ENCODE peak calls at places on chromosomes 5 and 9, in nine cellular contexts. One of them, this sample, is unnamed.

GRCh38 chr9:73009649-73010288 is 56.9 kb upstream of the ALDH1A1 start:
- DNase-seq in GOT3: no peak
- DNase-seq in NCI-H2171 treated with DMSO at 0.1 percent for 48 hours: peak; percentile 1
- DNase-seq in T-helper 17 cell: no peak
- DNase-seq in HuH-7.5: no peak
- DNase-seq in cardiac muscle cell: no peak
- DNase-seq in A172: no peak
- DNase-seq in Jurkat, Clone E6-1: peak; percentile 71
- DNase-seq in iPS DF 19.7: peak; percentile 9
- DNase-seq in this sample: no peak

GRCh38 chr9:118522093-118523028 is 818.2 kb downstream of the TLR4 start:
- DNase-seq in GOT3: no peak
- DNase-seq in NCI-H2171 treated with DMSO at 0.1 percent for 48 hours: peak; percentile 27
- DNase-seq in T-helper 17 cell: no peak
- DNase-seq in HuH-7.5: no peak
- DNase-seq in cardiac muscle cell: peak; percentile 37
- DNase-seq in A172: peak; percentile 81
- DNase-seq in Jurkat, Clone E6-1: peak; percentile 63
- DNase-seq in iPS DF 19.7: peak; percentile 78
- DNase-seq in this sample: no peak

GRCh38 chr5:142420521-142420920 is 95.7 kb upstream of the SPRY4 start:
- DNase-seq in GOT3: no peak
- DNase-seq in NCI-H2171 treated with DMSO at 0.1 percent for 48 hours: peak; percentile 90
- DNase-seq in T-helper 17 cell: no peak
- DNase-seq in HuH-7.5: no peak
- DNase-seq in cardiac muscle cell: no peak
- DNase-seq in A172: no peak
- DNase-seq in Jurkat, Clone E6-1: peak; percentile 86
- DNase-seq in iPS DF 19.7: no peak
- DNase-seq in this sample: no peak

GRCh38 chr9:343773-344172 is 129.1 kb downstream of the DOCK8 start:
- DNase-seq in GOT3: no peak
- DNase-seq in NCI-H2171 treated with DMSO at 0.1 percent for 48 hours: no peak
- DNase-seq in T-helper 17 cell: no peak
- DNase-seq in HuH-7.5: no peak
- DNase-seq in cardiac muscle cell: no peak
- DNase-seq in A172: no peak
- DNase-seq in Jurkat, Clone E6-1: no peak
- DNase-seq in iPS DF 19.7: no peak
- DNase-seq in this sample: no peak

GRCh38 chr5:27412379-27412778 is 374.0 kb upstream of the CDH9 start:
- DNase-seq in GOT3: no peak
- DNase-seq in NCI-H2171 treated with DMSO at 0.1 percent for 48 hours: no peak
- DNase-seq in T-helper 17 cell: no peak
- DNase-seq in HuH-7.5: no peak
- DNase-seq in cardiac muscle cell: no peak
- DNase-seq in A172: no peak
- DNase-seq in Jurkat, Clone E6-1: no peak
- DNase-seq in iPS DF 19.7: no peak
- DNase-seq in this sample: no peak

GRCh38 chr5:55226934-55227737 is at the start of gene MCIDAS:
- DNase-seq in GOT3: peak; percentile 23
- DNase-seq in NCI-H2171 treated with DMSO at 0.1 percent for 48 hours: peak; percentile 90
- DNase-seq in T-helper 17 cell: no peak
- DNase-seq in HuH-7.5: peak; percentile 77
- DNase-seq in cardiac muscle cell: peak; percentile 30
- DNase-seq in A172: peak; percentile 57
- DNase-seq in Jurkat, Clone E6-1: peak; percentile 66
- DNase-seq in iPS DF 19.7: no peak
- DNase-seq in this sample: peak; percentile 77

GRCh38 chr5:124453221-124454032 is 293.0 kb downstream of the ZNF608 start:
- DNase-seq in GOT3: no peak
- DNase-seq in NCI-H2171 treated with DMSO at 0.1 percent for 48 hours: no peak
- DNase-seq in T-helper 17 cell: no peak
- DNase-seq in HuH-7.5: no peak
- DNase-seq in cardiac muscle cell: peak; percentile 47
- DNase-seq in A172: peak; percentile 52
- DNase-seq in Jurkat, Clone E6-1: no peak
- DNase-seq in iPS DF 19.7: no peak
- DNase-seq in this sample: no peak

GRCh38 chr5:108382784-108383358 is 973 bp upstream of the FBXL17 start:
- DNase-seq in GOT3: no peak
- DNase-seq in NCI-H2171 treated with DMSO at 0.1 percent for 48 hours: peak; percentile 49
- DNase-seq in T-helper 17 cell: peak; percentile 5
- DNase-seq in HuH-7.5: peak; percentile 3
- DNase-seq in cardiac muscle cell: peak; percentile 21
- DNase-seq in A172: no peak
- DNase-seq in Jurkat, Clone E6-1: no peak
- DNase-seq in iPS DF 19.7: no peak
- DNase-seq in this sample: no peak

GRCh38 chr5:128825826-128826225 is 139.5 kb upstream of the SLC27A6 start:
- DNase-seq in GOT3: no peak
- DNase-seq in NCI-H2171 treated with DMSO at 0.1 percent for 48 hours: no peak
- DNase-seq in T-helper 17 cell: no peak
- DNase-seq in HuH-7.5: no peak
- DNase-seq in cardiac muscle cell: peak; percentile 52
- DNase-seq in A172: peak; percentile 21
- DNase-seq in Jurkat, Clone E6-1: no peak
- DNase-seq in iPS DF 19.7: no peak
- DNase-seq in this sample: no peak

GRCh38 chr9:29311221-29311620 is 1737.9 kb upstream of the C9orf72 start:
- DNase-seq in GOT3: no peak
- DNase-seq in NCI-H2171 treated with DMSO at 0.1 percent for 48 hours: no peak
- DNase-seq in T-helper 17 cell: no peak
- DNase-seq in HuH-7.5: no peak
- DNase-seq in cardiac muscle cell: no peak
- DNase-seq in A172: no peak
- DNase-seq in Jurkat, Clone E6-1: no peak
- DNase-seq in iPS DF 19.7: no peak
- DNase-seq in this sample: no peak

GRCh38 chr5:76083555-76084495 is 642 bp downstream of the SV2C start:
- DNase-seq in GOT3: no peak
- DNase-seq in NCI-H2171 treated with DMSO at 0.1 percent for 48 hours: peak; percentile 47
- DNase-seq in T-helper 17 cell: no peak
- DNase-seq in HuH-7.5: no peak
- DNase-seq in cardiac muscle cell: peak; percentile 2
- DNase-seq in A172: no peak
- DNase-seq in Jurkat, Clone E6-1: no peak
- DNase-seq in iPS DF 19.7: peak; percentile 54
- DNase-seq in this sample: peak; percentile 13

GRCh38 chr5:177336603-177337494 is 14.6 kb downstream of the LMAN2 start:
- DNase-seq in GOT3: no peak
- DNase-seq in NCI-H2171 treated with DMSO at 0.1 percent for 48 hours: no peak
- DNase-seq in T-helper 17 cell: no peak
- DNase-seq in HuH-7.5: no peak
- DNase-seq in cardiac muscle cell: no peak
- DNase-seq in A172: no peak
- DNase-seq in Jurkat, Clone E6-1: no peak
- DNase-seq in iPS DF 19.7: no peak
- DNase-seq in this sample: no peak

GRCh38 chr5:81778642-81779041 is 27.7 kb upstream of the SSBP2 start:
- DNase-seq in GOT3: no peak
- DNase-seq in NCI-H2171 treated with DMSO at 0.1 percent for 48 hours: no peak
- DNase-seq in T-helper 17 cell: no peak
- DNase-seq in HuH-7.5: no peak
- DNase-seq in cardiac muscle cell: peak; percentile 48
- DNase-seq in A172: peak; percentile 49
- DNase-seq in Jurkat, Clone E6-1: no peak
- DNase-seq in iPS DF 19.7: no peak
- DNase-seq in this sample: no peak

GRCh38 chr5:6739603-6740002 is 26.4 kb downstream of the TENT4A start:
- DNase-seq in GOT3: no peak
- DNase-seq in NCI-H2171 treated with DMSO at 0.1 percent for 48 hours: no peak
- DNase-seq in T-helper 17 cell: no peak
- DNase-seq in HuH-7.5: no peak
- DNase-seq in cardiac muscle cell: no peak
- DNase-seq in A172: no peak
- DNase-seq in Jurkat, Clone E6-1: no peak
- DNase-seq in iPS DF 19.7: no peak
- DNase-seq in this sample: no peak

GRCh38 chr5:170448221-170448620 is 55.6 kb upstream of the KCNIP1 start:
- DNase-seq in GOT3: no peak
- DNase-seq in NCI-H2171 treated with DMSO at 0.1 percent for 48 hours: no peak
- DNase-seq in T-helper 17 cell: no peak
- DNase-seq in HuH-7.5: no peak
- DNase-seq in cardiac muscle cell: no peak
- DNase-seq in A172: no peak
- DNase-seq in Jurkat, Clone E6-1: no peak
- DNase-seq in iPS DF 19.7: no peak
- DNase-seq in this sample: no peak

GRCh38 chr5:125198270-125198974 is 452.0 kb upstream of the ZNF608 start:
- DNase-seq in GOT3: no peak
- DNase-seq in NCI-H2171 treated with DMSO at 0.1 percent for 48 hours: peak; percentile 93
- DNase-seq in T-helper 17 cell: no peak
- DNase-seq in HuH-7.5: no peak
- DNase-seq in cardiac muscle cell: peak; percentile 88
- DNase-seq in A172: peak; percentile 19
- DNase-seq in Jurkat, Clone E6-1: peak; percentile 3
- DNase-seq in iPS DF 19.7: no peak
- DNase-seq in this sample: peak; percentile 86

GRCh38 chr9:105884416-105884815 is 190.1 kb downstream of the TMEM38B start:
- DNase-seq in GOT3: no peak
- DNase-seq in NCI-H2171 treated with DMSO at 0.1 percent for 48 hours: no peak
- DNase-seq in T-helper 17 cell: no peak
- DNase-seq in HuH-7.5: no peak
- DNase-seq in cardiac muscle cell: no peak
- DNase-seq in A172: no peak
- DNase-seq in Jurkat, Clone E6-1: no peak
- DNase-seq in iPS DF 19.7: no peak
- DNase-seq in this sample: no peak

GRCh38 chr5:136062563-136063274 is 33.9 kb downstream of the TGFBI start:
- DNase-seq in GOT3: no peak
- DNase-seq in NCI-H2171 treated with DMSO at 0.1 percent for 48 hours: peak; percentile 45
- DNase-seq in T-helper 17 cell: no peak
- DNase-seq in HuH-7.5: no peak
- DNase-seq in cardiac muscle cell: peak; percentile 61
- DNase-seq in A172: peak; percentile 54
- DNase-seq in Jurkat, Clone E6-1: peak; percentile 57
- DNase-seq in iPS DF 19.7: peak; percentile 38
- DNase-seq in this sample: peak; percentile 30

GRCh38 chr5:54646285-54647101 is 128.9 kb downstream of the SNX18 start:
- DNase-seq in GOT3: no peak
- DNase-seq in NCI-H2171 treated with DMSO at 0.1 percent for 48 hours: peak; percentile 73
- DNase-seq in T-helper 17 cell: no peak
- DNase-seq in HuH-7.5: no peak
- DNase-seq in cardiac muscle cell: peak; percentile 94
- DNase-seq in A172: peak; percentile 81
- DNase-seq in Jurkat, Clone E6-1: peak; percentile 54
- DNase-seq in iPS DF 19.7: no peak
- DNase-seq in this sample: peak; percentile 45

GRCh38 chr9:112059145-112059979 is 115.7 kb downstream of the SUSD1 start:
- DNase-seq in GOT3: no peak
- DNase-seq in NCI-H2171 treated with DMSO at 0.1 percent for 48 hours: no peak
- DNase-seq in T-helper 17 cell: no peak
- DNase-seq in HuH-7.5: no peak
- DNase-seq in cardiac muscle cell: peak; percentile 68
- DNase-seq in A172: peak; percentile 84
- DNase-seq in Jurkat, Clone E6-1: no peak
- DNase-seq in iPS DF 19.7: no peak
- DNase-seq in this sample: no peak

GRCh38 chr5:73856972-73857371 is 231.0 kb downstream of the ARHGEF28 start:
- DNase-seq in GOT3: no peak
- DNase-seq in NCI-H2171 treated with DMSO at 0.1 percent for 48 hours: no peak
- DNase-seq in T-helper 17 cell: no peak
- DNase-seq in HuH-7.5: no peak
- DNase-seq in cardiac muscle cell: peak; percentile 34
- DNase-seq in A172: no peak
- DNase-seq in Jurkat, Clone E6-1: no peak
- DNase-seq in iPS DF 19.7: no peak
- DNase-seq in this sample: no peak

GRCh38 chr9:32294051-32294600 is 90.3 kb upstream of the ACO1 start:
- DNase-seq in GOT3: no peak
- DNase-seq in NCI-H2171 treated with DMSO at 0.1 percent for 48 hours: no peak
- DNase-seq in T-helper 17 cell: no peak
- DNase-seq in HuH-7.5: no peak
- DNase-seq in cardiac muscle cell: no peak
- DNase-seq in A172: no peak
- DNase-seq in Jurkat, Clone E6-1: no peak
- DNase-seq in iPS DF 19.7: no peak
- DNase-seq in this sample: no peak

GRCh38 chr5:167582263-167582662 is 709.2 kb upstream of the WWC1 start:
- DNase-seq in GOT3: no peak
- DNase-seq in NCI-H2171 treated with DMSO at 0.1 percent for 48 hours: peak; percentile 17
- DNase-seq in T-helper 17 cell: no peak
- DNase-seq in HuH-7.5: no peak
- DNase-seq in cardiac muscle cell: peak; percentile 52
- DNase-seq in A172: peak; percentile 15
- DNase-seq in Jurkat, Clone E6-1: no peak
- DNase-seq in iPS DF 19.7: no peak
- DNase-seq in this sample: no peak

GRCh38 chr5:180340856-180341255 is 12.3 kb downstream of the GFPT2 start:
- DNase-seq in GOT3: no peak
- DNase-seq in NCI-H2171 treated with DMSO at 0.1 percent for 48 hours: no peak
- DNase-seq in T-helper 17 cell: no peak
- DNase-seq in HuH-7.5: no peak
- DNase-seq in cardiac muscle cell: no peak
- DNase-seq in A172: peak; percentile 36
- DNase-seq in Jurkat, Clone E6-1: no peak
- DNase-seq in iPS DF 19.7: no peak
- DNase-seq in this sample: no peak

GRCh38 chr5:127723571-127723970 is 20.4 kb downstream of the CCDC192 start:
- DNase-seq in GOT3: no peak
- DNase-seq in NCI-H2171 treated with DMSO at 0.1 percent for 48 hours: no peak
- DNase-seq in T-helper 17 cell: no peak
- DNase-seq in HuH-7.5: no peak
- DNase-seq in cardiac muscle cell: peak; percentile 69
- DNase-seq in A172: peak; percentile 18
- DNase-seq in Jurkat, Clone E6-1: no peak
- DNase-seq in iPS DF 19.7: no peak
- DNase-seq in this sample: no peak

GRCh38 chr9:15310448-15310847 is 3.4 kb upstream of the TTC39B start:
- DNase-seq in GOT3: no peak
- DNase-seq in NCI-H2171 treated with DMSO at 0.1 percent for 48 hours: no peak
- DNase-seq in T-helper 17 cell: no peak
- DNase-seq in HuH-7.5: no peak
- DNase-seq in cardiac muscle cell: no peak
- DNase-seq in A172: no peak
- DNase-seq in Jurkat, Clone E6-1: peak; percentile 75
- DNase-seq in iPS DF 19.7: no peak
- DNase-seq in this sample: no peak